ENCODE peak calls at places on chromosomes 7 and 10, in ten cellular contexts. One of them, this sample, is unnamed.

GRCh38 chr10:77974396-77975074 is 48.0 kb upstream of the DLG5 start:
- DNase-seq in RWPE1: no peak
- DNase-seq in CD4-positive, alpha-beta T cell: no peak
- DNase-seq in neuronal stem cell: peak
- DNase-seq in PC-3: peak
- DNase-seq in neural progenitor cell: peak
- DNase-seq in uterus: no peak
- DNase-seq in sigmoid colon: peak
- DNase-seq in psoas muscle: no peak
- DNase-seq in heart left ventricle: no peak
- DNase-seq in this sample: no peak

GRCh38 chr7:35802649-35803048 is 1.8 kb downstream of the SEPTIN7 start:
- DNase-seq in RWPE1: no peak
- DNase-seq in CD4-positive, alpha-beta T cell: peak
- DNase-seq in neuronal stem cell: no peak
- DNase-seq in PC-3: no peak
- DNase-seq in neural progenitor cell: peak
- DNase-seq in uterus: no peak
- DNase-seq in sigmoid colon: no peak
- DNase-seq in psoas muscle: no peak
- DNase-seq in heart left ventricle: no peak
- DNase-seq in this sample: no peak

GRCh38 chr7:90178592-90179279 is 24.5 kb downstream of the STEAP1 start:
- DNase-seq in RWPE1: peak
- DNase-seq in CD4-positive, alpha-beta T cell: no peak
- DNase-seq in neuronal stem cell: no peak
- DNase-seq in PC-3: peak
- DNase-seq in neural progenitor cell: peak
- DNase-seq in uterus: no peak
- DNase-seq in sigmoid colon: no peak
- DNase-seq in psoas muscle: no peak
- DNase-seq in heart left ventricle: no peak
- DNase-seq in this sample: no peak

GRCh38 chr7:147014596-147014995 is 898.0 kb downstream of the CNTNAP2 start:
- DNase-seq in RWPE1: no peak
- DNase-seq in CD4-positive, alpha-beta T cell: no peak
- DNase-seq in neuronal stem cell: no peak
- DNase-seq in PC-3: no peak
- DNase-seq in neural progenitor cell: peak
- DNase-seq in uterus: no peak
- DNase-seq in sigmoid colon: no peak
- DNase-seq in psoas muscle: no peak
- DNase-seq in heart left ventricle: no peak
- DNase-seq in this sample: no peak

GRCh38 chr7:54738737-54739136 is 20.3 kb downstream of the SEC61G start:
- DNase-seq in RWPE1: no peak
- DNase-seq in CD4-positive, alpha-beta T cell: no peak
- DNase-seq in neuronal stem cell: no peak
- DNase-seq in PC-3: no peak
- DNase-seq in neural progenitor cell: no peak
- DNase-seq in uterus: no peak
- DNase-seq in sigmoid colon: no peak
- DNase-seq in psoas muscle: no peak
- DNase-seq in heart left ventricle: no peak
- DNase-seq in this sample: no peak

GRCh38 chr7:17832820-17833219 is 107.5 kb downstream of the SNX13 start:
- DNase-seq in RWPE1: no peak
- DNase-seq in CD4-positive, alpha-beta T cell: no peak
- DNase-seq in neuronal stem cell: no peak
- DNase-seq in PC-3: no peak
- DNase-seq in neural progenitor cell: no peak
- DNase-seq in uterus: no peak
- DNase-seq in sigmoid colon: no peak
- DNase-seq in psoas muscle: no peak
- DNase-seq in heart left ventricle: no peak
- DNase-seq in this sample: no peak

GRCh38 chr10:30529373-30529998 is 95.5 kb downstream of the MAP3K8 start:
- DNase-seq in RWPE1: no peak
- DNase-seq in CD4-positive, alpha-beta T cell: peak
- DNase-seq in neuronal stem cell: no peak
- DNase-seq in PC-3: no peak
- DNase-seq in neural progenitor cell: no peak
- DNase-seq in uterus: peak
- DNase-seq in sigmoid colon: peak
- DNase-seq in psoas muscle: peak
- DNase-seq in heart left ventricle: peak
- DNase-seq in this sample: peak

GRCh38 chr7:66043681-66044497 is 31.7 kb upstream of the ASL start:
- DNase-seq in RWPE1: no peak
- DNase-seq in CD4-positive, alpha-beta T cell: no peak
- DNase-seq in neuronal stem cell: no peak
- DNase-seq in PC-3: peak
- DNase-seq in neural progenitor cell: peak
- DNase-seq in uterus: peak
- DNase-seq in sigmoid colon: peak
- DNase-seq in psoas muscle: peak
- DNase-seq in heart left ventricle: peak
- DNase-seq in this sample: peak

GRCh38 chr7:147400221-147400689 is 1190.3 kb upstream of the C7orf33 start:
- DNase-seq in RWPE1: no peak
- DNase-seq in CD4-positive, alpha-beta T cell: no peak
- DNase-seq in neuronal stem cell: no peak
- DNase-seq in PC-3: no peak
- DNase-seq in neural progenitor cell: no peak
- DNase-seq in uterus: no peak
- DNase-seq in sigmoid colon: no peak
- DNase-seq in psoas muscle: no peak
- DNase-seq in heart left ventricle: no peak
- DNase-seq in this sample: no peak

GRCh38 chr7:25303380-25304321 is 75.4 kb upstream of the NPVF start:
- DNase-seq in RWPE1: no peak
- DNase-seq in CD4-positive, alpha-beta T cell: no peak
- DNase-seq in neuronal stem cell: peak
- DNase-seq in PC-3: no peak
- DNase-seq in neural progenitor cell: peak
- DNase-seq in uterus: no peak
- DNase-seq in sigmoid colon: no peak
- DNase-seq in psoas muscle: no peak
- DNase-seq in heart left ventricle: no peak
- DNase-seq in this sample: no peak

GRCh38 chr10:102535481-102536147 is 31.8 kb downstream of the SUFU start:
- DNase-seq in RWPE1: no peak
- DNase-seq in CD4-positive, alpha-beta T cell: no peak
- DNase-seq in neuronal stem cell: no peak
- DNase-seq in PC-3: no peak
- DNase-seq in neural progenitor cell: no peak
- DNase-seq in uterus: no peak
- DNase-seq in sigmoid colon: no peak
- DNase-seq in psoas muscle: no peak
- DNase-seq in heart left ventricle: no peak
- DNase-seq in this sample: no peak

GRCh38 chr7:26627871-26628270 is 236.5 kb downstream of the SKAP2 start:
- DNase-seq in RWPE1: no peak
- DNase-seq in CD4-positive, alpha-beta T cell: no peak
- DNase-seq in neuronal stem cell: no peak
- DNase-seq in PC-3: no peak
- DNase-seq in neural progenitor cell: peak
- DNase-seq in uterus: no peak
- DNase-seq in sigmoid colon: no peak
- DNase-seq in psoas muscle: no peak
- DNase-seq in heart left ventricle: no peak
- DNase-seq in this sample: peak

GRCh38 chr10:96585726-96586418 is 940 bp downstream of the TM9SF3 start:
- DNase-seq in RWPE1: peak
- DNase-seq in CD4-positive, alpha-beta T cell: peak
- DNase-seq in neuronal stem cell: no peak
- DNase-seq in PC-3: peak
- DNase-seq in neural progenitor cell: peak
- DNase-seq in uterus: no peak
- DNase-seq in sigmoid colon: no peak
- DNase-seq in psoas muscle: no peak
- DNase-seq in heart left ventricle: no peak
- DNase-seq in this sample: no peak

GRCh38 chr10:77524300-77524711 is 113.3 kb downstream of the KCNMA1 start:
- DNase-seq in RWPE1: no peak
- DNase-seq in CD4-positive, alpha-beta T cell: no peak
- DNase-seq in neuronal stem cell: no peak
- DNase-seq in PC-3: no peak
- DNase-seq in neural progenitor cell: no peak
- DNase-seq in uterus: no peak
- DNase-seq in sigmoid colon: no peak
- DNase-seq in psoas muscle: no peak
- DNase-seq in heart left ventricle: no peak
- DNase-seq in this sample: no peak

GRCh38 chr10:93437946-93438795 is 44.0 kb downstream of the MYOF start:
- DNase-seq in RWPE1: no peak
- DNase-seq in CD4-positive, alpha-beta T cell: no peak
- DNase-seq in neuronal stem cell: no peak
- DNase-seq in PC-3: no peak
- DNase-seq in neural progenitor cell: peak
- DNase-seq in uterus: peak
- DNase-seq in sigmoid colon: no peak
- DNase-seq in psoas muscle: no peak
- DNase-seq in heart left ventricle: no peak
- DNase-seq in this sample: no peak

GRCh38 chr7:16320261-16320660 is 101.1 kb downstream of the CRPPA start:
- DNase-seq in RWPE1: no peak
- DNase-seq in CD4-positive, alpha-beta T cell: no peak
- DNase-seq in neuronal stem cell: no peak
- DNase-seq in PC-3: no peak
- DNase-seq in neural progenitor cell: no peak
- DNase-seq in uterus: no peak
- DNase-seq in sigmoid colon: no peak
- DNase-seq in psoas muscle: no peak
- DNase-seq in heart left ventricle: no peak
- DNase-seq in this sample: no peak

GRCh38 chr7:149785983-149786382 is 12.6 kb upstream of the ZNF467 start:
- DNase-seq in RWPE1: no peak
- DNase-seq in CD4-positive, alpha-beta T cell: no peak
- DNase-seq in neuronal stem cell: no peak
- DNase-seq in PC-3: no peak
- DNase-seq in neural progenitor cell: no peak
- DNase-seq in uterus: no peak
- DNase-seq in sigmoid colon: no peak
- DNase-seq in psoas muscle: no peak
- DNase-seq in heart left ventricle: no peak
- DNase-seq in this sample: no peak

GRCh38 chr7:121331048-121331447 is 2.2 kb downstream of the WNT16 start:
- DNase-seq in RWPE1: no peak
- DNase-seq in CD4-positive, alpha-beta T cell: no peak
- DNase-seq in neuronal stem cell: no peak
- DNase-seq in PC-3: no peak
- DNase-seq in neural progenitor cell: no peak
- DNase-seq in uterus: no peak
- DNase-seq in sigmoid colon: no peak
- DNase-seq in psoas muscle: no peak
- DNase-seq in heart left ventricle: no peak
- DNase-seq in this sample: no peak
- H3K27ac ChIP-seq in RWPE1: no peak
- H3K27ac ChIP-seq in CD4-positive, alpha-beta T cell: no peak
- H3K27ac ChIP-seq in neuronal stem cell: no peak
- H3K27ac ChIP-seq in PC-3: no peak
- H3K27ac ChIP-seq in neural progenitor cell: no peak
- H3K27ac ChIP-seq in uterus: no peak
- H3K27ac ChIP-seq in sigmoid colon: no peak
- H3K27ac ChIP-seq in psoas muscle: no peak
- H3K27ac ChIP-seq in heart left ventricle: no peak
- H3K27ac ChIP-seq in this sample: no peak

DNA sequence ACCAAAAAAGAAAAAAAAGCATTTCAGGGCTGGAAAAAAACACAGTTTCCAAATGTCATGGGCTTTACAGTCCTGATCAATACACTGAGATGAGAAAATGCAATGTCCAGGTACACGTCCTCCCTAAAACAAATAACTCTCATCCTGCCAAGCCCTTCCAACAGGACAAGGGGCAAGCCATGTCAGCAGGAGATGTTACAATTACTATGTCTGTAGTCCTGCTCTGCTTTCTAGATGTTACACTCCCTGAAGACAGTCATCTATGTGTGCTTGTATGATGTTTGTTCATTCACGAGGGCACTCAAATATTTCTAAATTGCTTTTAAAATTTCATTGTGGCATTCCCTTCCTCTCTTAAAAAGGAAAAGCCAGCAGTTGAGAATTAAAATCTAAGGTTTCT is 103.2 kb downstream of the SORBS1 start:
- DNase-seq in RWPE1: no peak
- DNase-seq in CD4-positive, alpha-beta T cell: no peak
- DNase-seq in neuronal stem cell: no peak
- DNase-seq in PC-3: no peak
- DNase-seq in neural progenitor cell: no peak
- DNase-seq in uterus: no peak
- DNase-seq in sigmoid colon: no peak
- DNase-seq in psoas muscle: no peak
- DNase-seq in heart left ventricle: no peak
- DNase-seq in this sample: no peak
- H3K27ac ChIP-seq in RWPE1: no peak
- H3K27ac ChIP-seq in CD4-positive, alpha-beta T cell: no peak
- H3K27ac ChIP-seq in neuronal stem cell: no peak
- H3K27ac ChIP-seq in PC-3: peak
- H3K27ac ChIP-seq in neural progenitor cell: no peak
- H3K27ac ChIP-seq in uterus: no peak
- H3K27ac ChIP-seq in sigmoid colon: peak
- H3K27ac ChIP-seq in psoas muscle: no peak
- H3K27ac ChIP-seq in heart left ventricle: peak
- H3K27ac ChIP-seq in this sample: no peak

GRCh38 chr10:3067045-3067858 is at the start of gene PFKP:
- DNase-seq in RWPE1: peak
- DNase-seq in CD4-positive, alpha-beta T cell: peak
- DNase-seq in neuronal stem cell: no peak
- DNase-seq in PC-3: no peak
- DNase-seq in neural progenitor cell: peak
- DNase-seq in uterus: peak
- DNase-seq in sigmoid colon: peak
- DNase-seq in psoas muscle: peak
- DNase-seq in heart left ventricle: no peak
- DNase-seq in this sample: no peak
- H3K27ac ChIP-seq in RWPE1: peak
- H3K27ac ChIP-seq in CD4-positive, alpha-beta T cell: peak
- H3K27ac ChIP-seq in neuronal stem cell: no peak
- H3K27ac ChIP-seq in PC-3: peak
- H3K27ac ChIP-seq in neural progenitor cell: no peak
- H3K27ac ChIP-seq in uterus: peak
- H3K27ac ChIP-seq in sigmoid colon: peak
- H3K27ac ChIP-seq in psoas muscle: no peak
- H3K27ac ChIP-seq in heart left ventricle: peak
- H3K27ac ChIP-seq in this sample: peak

GRCh38 chr7:22712999-22713398 is 14.0 kb upstream of the IL6 start:
- DNase-seq in RWPE1: no peak
- DNase-seq in CD4-positive, alpha-beta T cell: no peak
- DNase-seq in neuronal stem cell: no peak
- DNase-seq in PC-3: no peak
- DNase-seq in neural progenitor cell: no peak
- DNase-seq in uterus: no peak
- DNase-seq in sigmoid colon: no peak
- DNase-seq in psoas muscle: no peak
- DNase-seq in heart left ventricle: no peak
- DNase-seq in this sample: no peak

GRCh38 chr7:22713463-22713862 is 13.5 kb upstream of the IL6 start:
- DNase-seq in RWPE1: no peak
- DNase-seq in CD4-positive, alpha-beta T cell: no peak
- DNase-seq in neuronal stem cell: no peak
- DNase-seq in PC-3: no peak
- DNase-seq in neural progenitor cell: no peak
- DNase-seq in uterus: no peak
- DNase-seq in sigmoid colon: no peak
- DNase-seq in psoas muscle: no peak
- DNase-seq in heart left ventricle: no peak
- DNase-seq in this sample: no peak

GRCh38 chr7:22709857-22710256 is 17.1 kb upstream of the IL6 start:
- DNase-seq in RWPE1: no peak
- DNase-seq in CD4-positive, alpha-beta T cell: no peak
- DNase-seq in neuronal stem cell: no peak
- DNase-seq in PC-3: no peak
- DNase-seq in neural progenitor cell: no peak
- DNase-seq in uterus: no peak
- DNase-seq in sigmoid colon: no peak
- DNase-seq in psoas muscle: no peak
- DNase-seq in heart left ventricle: no peak
- DNase-seq in this sample: no peak
- H3K27ac ChIP-seq in RWPE1: no peak
- H3K27ac ChIP-seq in CD4-positive, alpha-beta T cell: no peak
- H3K27ac ChIP-seq in neuronal stem cell: no peak
- H3K27ac ChIP-seq in PC-3: no peak
- H3K27ac ChIP-seq in neural progenitor cell: no peak
- H3K27ac ChIP-seq in uterus: no peak
- H3K27ac ChIP-seq in sigmoid colon: no peak
- H3K27ac ChIP-seq in psoas muscle: no peak
- H3K27ac ChIP-seq in heart left ventricle: no peak
- H3K27ac ChIP-seq in this sample: no peak

This sample was measured in substantia nigra.